ENCODE peak calls at places on chromosomes 6 and 20, in eight cellular contexts. F is fibroblast of pulmonary artery, E is colonic mucosa, I is neural crest cell, J is GM23338, T is dorsolateral prefrontal cortex, V is cardiac fibroblast, R is ovary. L is an unnamed sample.

GRCh38 chr20:60984666-60985065 is 267.4 kb upstream of the CDH4 start:
- DNase-seq in R (no peak), E (no peak), F (no peak), T (no peak), J (no peak), V (no peak), I (no peak), L (no peak)

GRCh38 chr6:68651018-68651985 is 16.2 kb downstream of the ADGRB3 start:
- DNase-seq in F (peak), R (no peak), V (peak), E (no peak), J (no peak), I (no peak), T (no peak), L (no peak)

GRCh38 chr6:30810813-30811329 is 66.5 kb upstream of the IER3 start:
- DNase-seq in I (no peak), V (no peak), E (peak), T (no peak), J (peak), F (no peak), R (no peak), L (no peak)

GRCh38 chr20:13856356-13856755 is 71.5 kb downstream of the NDUFAF5 start:
- DNase-seq in T (no peak), R (no peak), I (no peak), J (no peak), V (no peak), F (no peak), E (no peak), L (no peak)

GRCh38 chr20:61166324-61166723 is 85.7 kb upstream of the CDH4 start:
- DNase-seq in T (no peak), E (no peak), F (peak), J (no peak), V (no peak), R (no peak), I (no peak), L (no peak)

GRCh38 chr20:60224914-60225313 is 266.7 kb downstream of the CDH26 start:
- DNase-seq in V (no peak), E (no peak), J (peak), I (peak), F (peak), T (no peak), R (no peak), L (peak)

GRCh38 chr6:26022166-26022510 is 59.5 kb downstream of the TRIM38 start:
- DNase-seq in V (peak), E (peak), R (peak), T (no peak), I (peak), F (peak), J (peak), L (peak)

GRCh38 chr6:169990095-169991030 is 238.9 kb downstream of the ERMARD start:
- DNase-seq in F (no peak), J (no peak), V (no peak), R (no peak), I (no peak), T (no peak), E (no peak), L (no peak)

GRCh38 chr6:31143148-31143547 is 4.3 kb upstream of the PSORS1C2 start:
- DNase-seq in J (no peak), R (peak), F (peak), E (no peak), V (peak), T (no peak), I (no peak), L (peak)

GRCh38 chr6:9315966-9316650 is 880.8 kb upstream of the SLC35B3 start:
- DNase-seq in F (no peak), V (no peak), E (no peak), I (no peak), R (no peak), T (no peak), J (no peak), L (no peak)

GRCh38 chr20:33852971-33853813 is 42.0 kb downstream of the CHMP4B start:
- DNase-seq in R (no peak), I (no peak), F (no peak), E (no peak), J (no peak), V (no peak), T (no peak), L (no peak)

GRCh38 chr6:6684365-6684833 is 95.9 kb downstream of the LY86 start:
- DNase-seq in V (no peak), T (no peak), E (no peak), F (no peak), J (no peak), I (no peak), R (no peak), L (no peak)

GRCh38 chr6:70112686-70113570 is 190.0 kb downstream of the COL9A1 start:
- DNase-seq in I (no peak), R (no peak), E (no peak), F (no peak), T (no peak), J (no peak), V (no peak), L (no peak)

GRCh38 chr6:135837735-135838449 is 13.6 kb upstream of the PDE7B start:
- DNase-seq in J (no peak), V (no peak), T (no peak), I (no peak), R (no peak), E (no peak), F (no peak), L (no peak)

GRCh38 chr6:99350573-99350972 is 1.1 kb upstream of the FAXC start:
- DNase-seq in V (no peak), J (peak), F (no peak), I (no peak), E (peak), T (no peak), R (no peak), L (no peak)

GRCh38 chr6:3748726-3749389 is 2.7 kb downstream of the PXDC1 start:
- DNase-seq in R (no peak), I (no peak), T (no peak), V (no peak), F (no peak), E (no peak), J (no peak), L (no peak)

GRCh38 chr6:144055121-144055931 is 40.0 kb downstream of the SF3B5 start:
- DNase-seq in E (no peak), V (no peak), T (no peak), J (no peak), F (no peak), R (no peak), I (no peak), L (no peak)

GRCh38 chr6:107140581-107140980 is 25.3 kb upstream of the BEND3 start:
- DNase-seq in I (no peak), J (no peak), E (no peak), T (no peak), F (no peak), V (no peak), R (no peak), L (no peak)

GRCh38 chr6:111689419-111689818 is 83.7 kb upstream of the TRAF3IP2 start:
- DNase-seq in T (no peak), E (no peak), I (no peak), J (no peak), V (no peak), R (no peak), F (no peak), L (no peak)

GRCh38 chr20:37989601-37990001 is 43.7 kb downstream of the TTI1 start:
- DNase-seq in T (no peak), I (no peak), E (no peak), J (no peak), R (no peak), F (peak), V (no peak), L (no peak)

GRCh38 chr6:2868637-2869379 is 27.1 kb upstream of the SERPINB1 start:
- DNase-seq in E (no peak), F (no peak), T (no peak), I (no peak), V (no peak), J (no peak), R (no peak), L (no peak)

GRCh38 chr20:40743172-40743775 is 54.2 kb upstream of the MAFB start:
- DNase-seq in F (no peak), R (no peak), T (no peak), V (no peak), I (no peak), J (no peak), E (no peak), L (no peak)

GRCh38 chr6:166222631-166223030 is 55.0 kb upstream of the TBXT start:
- DNase-seq in V (no peak), T (no peak), F (no peak), J (no peak), E (no peak), I (no peak), R (no peak), L (no peak)

GRCh38 chr6:111623046-111623718 is 17.5 kb upstream of the TRAF3IP2 start:
- DNase-seq in V (no peak), R (no peak), F (no peak), E (no peak), I (no peak), T (no peak), J (no peak), L (no peak)

GRCh38 chr20:38985603-38986170 is 23.5 kb downstream of the DHX35 start:
- DNase-seq in T (no peak), J (no peak), I (no peak), R (no peak), V (peak), F (peak), E (no peak), L (no peak)

DNA sequence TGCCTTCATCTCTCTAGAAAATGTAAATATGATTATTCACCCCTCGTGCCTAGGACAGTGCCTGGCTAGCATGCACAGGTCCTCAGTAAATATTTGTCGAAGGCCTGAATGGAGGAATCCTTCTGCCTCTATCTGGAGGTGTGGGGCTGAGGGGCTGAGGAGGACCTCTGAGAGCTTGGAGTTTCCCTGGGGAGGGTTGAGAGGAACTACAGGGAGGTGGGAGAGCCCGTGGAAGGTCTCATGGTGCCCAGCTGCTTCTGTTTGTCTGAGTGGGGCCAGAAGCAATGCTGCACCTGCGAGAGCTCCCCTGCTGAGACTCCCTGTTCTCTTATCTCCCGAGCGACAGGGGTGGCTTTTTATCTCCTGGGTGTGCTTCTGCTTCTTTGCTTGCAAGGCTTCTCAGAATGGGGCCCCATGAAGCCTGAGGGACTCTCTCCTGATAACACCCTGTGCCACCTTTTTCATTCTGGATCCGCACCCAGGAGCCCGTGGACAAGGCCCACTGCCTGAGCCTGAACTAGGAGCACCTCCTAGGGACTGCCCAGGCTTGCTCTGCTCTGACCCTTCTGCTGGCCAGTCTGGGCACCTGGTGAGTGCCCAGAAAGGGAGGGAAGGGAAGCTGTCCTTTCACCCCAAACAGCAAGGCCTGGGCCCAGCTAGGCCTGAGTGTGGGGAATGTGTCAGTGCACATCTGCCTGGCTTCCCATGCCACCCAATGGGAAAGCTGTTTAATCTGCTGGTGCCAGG is 2.4 kb downstream of the SLC29A1 start:
- DNase-seq in J (no peak), F (no peak), R (no peak), T (no peak), E (no peak), V (no peak), I (no peak), L (no peak)
- TF ChIP-seq CTCF in J (no peak), F (no peak), R (no peak), T (no peak), E (no peak), V (no peak), I (no peak), L (no peak)

GRCh38 chr20:5190444-5190843 is 63.6 kb downstream of the CDS2 start:
- DNase-seq in R (no peak), V (no peak), E (no peak), F (no peak), J (no peak), T (no peak), I (no peak), L (no peak)

GRCh38 chr20:5191829-5192569 is 65.2 kb downstream of the CDS2 start:
- DNase-seq in E (peak), I (no peak), T (no peak), V (peak), F (peak), R (peak), J (peak), L (peak)

GRCh38 chr20:5195655-5196054 is 68.8 kb downstream of the CDS2 start:
- DNase-seq in F (no peak), J (no peak), R (no peak), T (no peak), E (no peak), V (no peak), I (no peak), L (no peak)

GRCh38 chr20:5189917-5190316 is 63.1 kb downstream of the CDS2 start:
- DNase-seq in T (no peak), V (no peak), I (no peak), F (no peak), J (no peak), R (no peak), E (no peak), L (no peak)

GRCh38 chr20:5192570-5193431 is 66.0 kb downstream of the CDS2 start:
- DNase-seq in E (no peak), R (no peak), T (no peak), I (no peak), J (no peak), F (no peak), V (no peak), L (no peak)
- TF ChIP-seq CTCF in E (peak), R (no peak), T (peak), I (no peak), J (no peak), F (no peak), V (no peak), L (no peak)

DNA sequence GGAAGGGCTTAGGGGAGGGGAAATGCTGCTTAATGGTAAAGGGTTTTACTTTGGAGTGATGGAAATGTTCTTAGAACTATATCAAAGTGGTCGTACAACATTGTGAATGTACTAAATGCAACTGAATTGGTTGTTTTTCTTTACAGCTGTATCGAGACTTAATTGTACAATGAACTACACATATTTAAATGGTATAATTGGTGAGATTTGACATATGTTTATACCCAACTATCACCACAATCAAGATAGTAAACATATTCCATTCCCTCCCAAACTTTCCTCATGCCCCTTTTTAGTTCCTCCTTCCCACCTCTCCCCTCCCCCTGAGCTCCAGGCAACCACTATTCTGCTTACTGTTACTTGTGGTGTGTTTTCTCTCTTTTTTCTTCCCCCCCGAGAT is 44.0 kb downstream of the SCAND1 start:
- DNase-seq in R (no peak), J (no peak), V (no peak), T (no peak), I (no peak), F (no peak), E (no peak), L (no peak)
- TF ChIP-seq CTCF in R (no peak), J (no peak), V (no peak), T (no peak), I (no peak), F (no peak), E (no peak), L (no peak)

DNA sequence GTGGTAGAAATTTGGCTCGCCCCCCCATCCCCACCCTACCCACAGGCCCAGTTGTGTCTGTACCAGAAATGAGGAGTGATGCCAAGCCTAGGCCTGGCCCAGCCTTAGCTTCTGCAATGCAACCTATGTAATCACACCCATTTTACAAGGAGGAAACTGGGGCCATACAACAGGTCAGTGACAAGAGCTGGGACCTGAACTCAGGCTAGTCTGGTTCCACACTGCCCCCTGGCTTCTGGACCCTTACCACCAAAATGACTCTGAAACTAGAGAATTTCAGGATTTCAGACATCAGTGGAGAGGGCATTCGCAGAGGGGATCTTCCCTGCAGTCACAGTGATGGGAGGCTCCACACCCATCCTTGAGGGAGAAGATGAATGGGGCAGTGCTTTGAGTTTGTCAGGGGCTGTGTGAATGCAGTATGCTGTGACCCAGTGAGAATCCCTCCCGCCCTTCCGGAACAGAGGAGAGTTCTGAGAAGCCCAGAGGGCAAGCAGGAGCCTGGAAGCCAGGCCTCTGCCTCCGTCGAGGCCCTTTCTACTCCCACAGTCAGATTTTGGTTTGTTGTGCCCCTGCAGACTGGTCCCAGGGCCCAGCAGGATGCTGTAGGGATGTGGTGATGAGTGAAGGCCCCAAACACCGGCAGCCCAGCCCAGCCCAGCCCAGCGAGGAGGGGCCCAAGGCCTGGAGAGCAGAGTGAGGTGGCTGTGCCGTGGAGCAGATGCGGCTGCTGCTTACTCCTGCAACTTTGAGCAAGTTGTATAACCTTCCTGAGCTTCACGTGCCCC is 48.1 kb upstream of the MYL9 start:
- DNase-seq in V (no peak), E (peak), J (peak), I (no peak), T (no peak), F (no peak), R (no peak), L (peak)
- TF ChIP-seq CTCF in V (peak), E (no peak), J (peak), I (peak), T (peak), F (peak), R (no peak), L (peak)

L was measured in endothelial cell.